ENCODE peak calls at places on chromosomes 3 and 15, in seven cellular contexts. J, W, A, X, Y, Q and C are unnamed samples.

GRCh38 chr15:89457086-89457485 is 39.3 kb downstream of the RHCG start:
- DNase-seq in A (peak), J (peak), X (no peak), W (no peak), Q (no peak), Y (peak), C (no peak)

GRCh38 chr15:70345251-70346019 is 247.7 kb upstream of the TLE3 start:
- DNase-seq in A (no peak), X (no peak), Y (no peak), J (no peak), Q (no peak), W (no peak), C (no peak)

GRCh38 chr3:104044002-104044401 is 1322.7 kb upstream of the ALCAM start:
- DNase-seq in A (no peak), W (no peak), J (peak), X (no peak), Q (no peak), Y (no peak), C (no peak)

GRCh38 chr3:179882322-179882721 is 154.4 kb downstream of the PEX5L start:
- DNase-seq in Y (no peak), A (no peak), J (no peak), Q (no peak), W (no peak), X (no peak), C (no peak)

GRCh38 chr15:50059883-50060282 is 59.1 kb downstream of the ATP8B4 start:
- DNase-seq in J (no peak), W (no peak), Q (no peak), A (no peak), Y (no peak), X (no peak), C (no peak)

GRCh38 chr15:63483521-63484371 is 20.6 kb upstream of the USP3 start:
- DNase-seq in Q (no peak), X (no peak), Y (peak), W (no peak), A (no peak), J (no peak), C (no peak)

GRCh38 chr3:9955611-9956352 is 3.6 kb upstream of the PRRT3 start:
- DNase-seq in X (no peak), Y (no peak), J (no peak), A (no peak), W (no peak), Q (no peak), C (no peak)

GRCh38 chr15:72173864-72174550 is 23.6 kb downstream of the GRAMD2A start:
- DNase-seq in A (no peak), W (no peak), Y (no peak), X (no peak), Q (no peak), J (no peak), C (no peak)

GRCh38 chr15:74200394-74200793 is 2.2 kb downstream of the STRA6 start:
- DNase-seq in Q (peak), X (peak), W (no peak), J (peak), Y (peak), A (peak), C (peak)

GRCh38 chr3:143163562-143163961 is 44.0 kb downstream of the CHST2 start:
- DNase-seq in X (no peak), A (no peak), Q (no peak), Y (no peak), J (no peak), W (no peak), C (no peak)

GRCh38 chr3:69113536-69113935 is 8.9 kb downstream of the LMOD3 start:
- DNase-seq in W (no peak), Q (no peak), J (no peak), Y (no peak), A (no peak), X (no peak), C (no peak)

GRCh38 chr3:143098032-143098764 is 21.4 kb upstream of the CHST2 start:
- DNase-seq in X (no peak), J (peak), Q (no peak), Y (no peak), W (no peak), A (no peak), C (no peak)

GRCh38 chr3:146780251-146780650 is 175.1 kb upstream of the PLSCR5 start:
- DNase-seq in X (no peak), W (no peak), Q (no peak), J (peak), A (no peak), Y (no peak), C (no peak)

GRCh38 chr3:143187132-143187531 is 67.6 kb downstream of the CHST2 start:
- DNase-seq in J (no peak), X (no peak), Q (no peak), A (no peak), Y (no peak), W (no peak), C (no peak)

GRCh38 chr3:125278155-125278554 is 65.6 kb upstream of the SLC12A8 start:
- DNase-seq in J (no peak), Q (no peak), A (no peak), Y (no peak), W (no peak), X (no peak), C (no peak)

GRCh38 chr3:35733276-35733675 is 94.0 kb downstream of the ARPP21 start:
- DNase-seq in A (no peak), Y (no peak), X (no peak), Q (no peak), W (no peak), J (no peak), C (no peak)

GRCh38 chr3:128324911-128325592 is 141.6 kb downstream of the DNAJB8 start:
- DNase-seq in Y (no peak), X (no peak), J (no peak), A (no peak), Q (no peak), W (no peak), C (no peak)

GRCh38 chr3:133467780-133468179 is 67.9 kb downstream of the BFSP2 start:
- DNase-seq in J (no peak), Q (no peak), X (no peak), Y (no peak), A (no peak), W (no peak), C (no peak)

GRCh38 chr15:79431636-79432344 is at the start of gene MINAR1:
- DNase-seq in A (peak), J (peak), W (peak), Q (no peak), X (no peak), Y (peak), C (no peak)

GRCh38 chr15:27878841-27879240 is 220.3 kb downstream of the OCA2 start:
- DNase-seq in Y (no peak), J (no peak), X (no peak), Q (no peak), A (no peak), W (no peak), C (no peak)

GRCh38 chr3:197356741-197357140 is 58.3 kb upstream of the DLG1 start:
- DNase-seq in W (no peak), A (no peak), Y (no peak), X (no peak), Q (no peak), J (no peak), C (no peak)

GRCh38 chr3:56294316-56294715 is 174.0 kb downstream of the ERC2 start:
- DNase-seq in W (no peak), Y (peak), A (no peak), Q (no peak), J (no peak), X (no peak), C (no peak)

GRCh38 chr3:155605571-155605970 is 139.3 kb downstream of the PLCH1 start:
- DNase-seq in J (peak), Q (no peak), W (no peak), A (peak), X (no peak), Y (no peak), C (no peak)

GRCh38 chr15:33910741-33911140 is 57.6 kb upstream of the CHRM5 start:
- DNase-seq in J (peak), A (no peak), X (no peak), W (no peak), Q (no peak), Y (peak), C (peak)

GRCh38 chr3:2061360-2061759 is 37.3 kb upstream of the CNTN4 start:
- DNase-seq in W (no peak), Q (no peak), Y (no peak), X (no peak), J (no peak), A (no peak), C (no peak)

GRCh38 chr3:125684199-125684598 is 88.9 kb upstream of the OSBPL11 start:
- DNase-seq in J (peak), W (no peak), X (peak), Q (no peak), A (peak), Y (peak), C (no peak)

GRCh38 chr3:122506450-122506849 is 8.3 kb downstream of the KPNA1 start:
- DNase-seq in Q (no peak), X (no peak), J (no peak), Y (no peak), W (no peak), A (no peak), C (no peak)

GRCh38 chr3:141243295-141243707 is 11.7 kb downstream of the PXYLP1 start:
- DNase-seq in A (no peak), Y (peak), J (no peak), W (no peak), Q (no peak), X (no peak), C (no peak)

GRCh38 chr3:61601831-61602230 is 40.5 kb downstream of the PTPRG start:
- DNase-seq in Y (peak), X (peak), Q (no peak), W (no peak), A (no peak), J (no peak), C (no peak)

GRCh38 chr15:31375772-31376171 is 49.1 kb downstream of the KLF13 start:
- DNase-seq in Q (no peak), Y (no peak), W (peak), A (no peak), J (no peak), X (no peak), C (no peak)

GRCh38 chr15:90190606-90191343 is 10.4 kb upstream of the SEMA4B start:
- DNase-seq in J (no peak), Q (peak), Y (no peak), X (no peak), A (peak), W (peak), C (no peak)

GRCh38 chr15:42385206-42385979 is 26.1 kb downstream of the CAPN3 start:
- DNase-seq in Y (peak), W (peak), X (no peak), J (peak), Q (peak), A (peak), C (peak)

GRCh38 chr15:48333553-48333952 is 2.3 kb downstream of the DUT start:
- DNase-seq in A (no peak), X (no peak), J (no peak), Y (no peak), Q (no peak), W (no peak), C (no peak)

GRCh38 chr3:184315871-184316661 is 1.7 kb downstream of the EIF4G1 start:
- DNase-seq in Y (peak), J (peak), A (peak), W (peak), Q (no peak), X (no peak), C (no peak)

GRCh38 chr3:28326458-28326926 is 22.0 kb upstream of the ZCWPW2 start:
- DNase-seq in Y (no peak), J (no peak), A (no peak), X (no peak), W (no peak), Q (peak), C (no peak)

GRCh38 chr15:75840659-75841058 is 2.6 kb upstream of the UBE2Q2 start:
- DNase-seq in Y (peak), Q (no peak), A (peak), J (peak), W (no peak), X (peak), C (peak)

GRCh38 chr3:166902374-166902773 is 477.7 kb downstream of the ZBBX start:
- DNase-seq in Q (no peak), X (no peak), W (no peak), Y (peak), J (peak), A (no peak), C (no peak)

DNA sequence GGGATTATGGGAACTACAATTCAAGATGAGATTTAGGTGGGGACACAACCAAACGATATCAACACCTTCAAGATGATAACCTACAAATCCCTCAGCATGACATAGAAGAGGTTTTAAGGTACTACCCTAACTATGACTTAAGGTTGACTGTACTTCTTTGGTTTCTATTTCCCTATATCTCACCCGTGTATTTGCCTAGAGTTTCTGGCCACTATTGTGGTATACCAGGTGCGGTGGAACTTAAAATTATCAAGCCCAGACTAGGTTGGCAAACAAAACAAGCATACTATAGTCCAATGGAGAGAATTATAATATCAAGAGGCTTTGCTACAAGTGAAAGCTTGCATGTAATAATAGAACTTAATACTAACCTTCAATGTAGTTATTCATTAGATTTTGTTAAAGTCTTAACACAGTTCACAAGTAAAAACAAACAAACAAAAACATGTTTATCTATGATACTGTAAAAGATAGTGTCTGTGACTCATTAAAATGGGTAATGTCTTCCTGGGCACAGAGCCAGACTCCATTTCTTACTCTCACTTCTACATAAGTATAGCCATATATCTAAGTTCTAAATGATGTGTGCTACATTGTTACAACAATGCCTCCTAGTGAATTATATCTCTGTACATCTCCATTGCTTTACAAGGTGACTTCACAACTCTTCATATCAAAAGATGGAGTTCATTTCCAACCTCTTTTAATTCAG is 479.1 kb downstream of the ZBBX start:
- DNase-seq in W (no peak), X (no peak), Q (no peak), J (peak), Y (no peak), A (no peak), C (no peak)
- TF ChIP-seq CTCF in W (no peak), X (no peak), Q (no peak), J (no peak), Y (no peak), A (no peak), C (no peak)

GRCh38 chr3:194689493-194689901 is 3.8 kb downstream of the FAM43A start:
- DNase-seq in A (no peak), Q (no peak), X (peak), Y (peak), W (no peak), J (peak), C (peak)
- H3K4me3 ChIP-seq in A (no peak), Q (no peak), X (no peak), Y (peak), W (no peak), J (peak), C (peak)

DNA sequence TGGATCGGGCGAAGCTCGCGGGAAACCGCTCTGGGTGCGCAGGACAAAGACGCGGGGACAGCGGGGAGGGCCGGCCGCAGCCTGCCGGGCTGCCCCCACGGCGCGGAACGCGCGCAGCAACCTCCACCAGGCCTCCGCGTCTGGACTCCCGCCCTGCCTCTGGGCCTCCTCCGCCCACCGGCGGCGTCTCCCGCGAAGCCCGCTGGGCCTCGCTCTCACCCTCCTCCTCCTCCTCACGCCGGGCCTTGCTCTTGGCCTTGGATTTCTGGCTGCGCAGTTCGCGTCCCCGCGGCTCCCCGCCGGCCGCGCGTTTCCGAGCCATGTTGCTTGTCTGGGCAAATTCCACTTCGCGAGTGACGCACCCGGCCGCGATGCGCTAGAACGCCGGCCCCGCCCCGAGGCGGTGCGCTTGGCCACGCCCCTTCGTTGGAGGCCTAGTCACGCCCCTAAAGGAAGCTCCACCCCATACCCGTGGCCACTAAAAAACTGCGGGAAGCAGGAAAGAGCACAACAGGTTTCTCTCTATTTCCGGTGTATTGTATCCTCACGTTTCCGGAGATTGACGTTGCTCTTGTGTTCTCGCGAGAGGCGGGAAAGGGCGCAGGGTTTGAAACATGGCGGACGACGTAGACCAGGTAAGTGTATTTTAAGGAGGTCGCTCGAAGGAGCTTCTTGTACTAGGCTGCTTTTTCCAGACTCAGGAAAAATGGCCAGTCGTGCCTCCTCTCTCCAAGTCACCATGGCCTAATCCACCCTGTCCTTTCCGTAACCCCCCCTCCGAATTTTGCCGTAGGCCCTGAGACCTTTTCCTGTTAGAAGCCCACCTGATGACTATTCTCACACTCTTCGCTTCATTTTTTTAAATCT is at the start of the genes LSM3 and XPC:
- DNase-seq in A (peak), Q (peak), J (peak), W (peak), Y (peak), X (peak), C (peak)
- TF ChIP-seq CTCF in A (no peak), Q (no peak), J (no peak), W (no peak), Y (no peak), X (peak), C (no peak)

GRCh38 chr3:53503185-53503584 is 8.8 kb downstream of the CACNA1D start:
- DNase-seq in W (no peak), Y (no peak), A (no peak), X (no peak), Q (no peak), J (no peak), C (no peak)

GRCh38 chr3:53509494-53509893 is 15.1 kb downstream of the CACNA1D start:
- DNase-seq in W (no peak), A (no peak), J (no peak), X (no peak), Y (no peak), Q (no peak), C (no peak)

GRCh38 chr3:53506763-53507145 is 12.3 kb downstream of the CACNA1D start:
- DNase-seq in Q (no peak), A (no peak), Y (no peak), W (no peak), J (no peak), X (no peak), C (no peak)

GRCh38 chr3:53502737-53503136 is 8.3 kb downstream of the CACNA1D start:
- DNase-seq in Y (no peak), W (no peak), J (no peak), Q (no peak), A (no peak), X (no peak), C (no peak)

DNA sequence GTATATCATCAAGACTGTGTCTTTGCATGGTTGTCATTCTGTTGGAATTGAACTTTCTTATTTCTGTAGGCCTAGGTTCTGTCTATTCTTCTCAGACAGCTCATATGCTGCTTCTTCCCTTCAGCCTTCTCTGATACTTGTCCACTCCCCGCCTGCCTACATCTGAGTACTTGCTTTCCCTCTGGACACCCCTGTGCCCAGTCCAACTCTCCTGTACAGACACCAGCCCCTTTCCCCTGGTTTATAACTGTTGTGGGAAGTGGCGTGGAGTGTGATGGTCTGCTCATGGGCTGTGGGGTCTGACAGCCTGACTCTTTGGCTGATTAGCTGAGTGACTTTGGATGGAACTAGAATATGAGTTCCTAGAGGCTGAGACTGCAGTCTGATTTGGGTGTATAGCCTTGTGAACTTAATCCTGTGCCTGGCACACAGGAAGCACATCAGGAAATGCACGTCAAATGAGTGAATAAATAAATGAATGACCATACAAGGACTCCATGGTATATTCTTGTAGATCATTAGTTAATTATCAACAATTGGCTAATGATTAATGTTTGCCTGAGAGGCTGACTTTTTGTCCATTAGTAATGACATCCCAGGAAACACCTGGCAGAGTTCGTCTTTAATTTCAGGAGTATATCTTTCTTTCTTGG is 11.8 kb downstream of the CACNA1D start:
- DNase-seq in J (no peak), Q (no peak), X (no peak), Y (no peak), W (no peak), A (peak), C (no peak)
- H3K4me3 ChIP-seq in J (no peak), Q (no peak), X (no peak), Y (no peak), W (no peak), A (no peak), C (no peak)

GRCh38 chr3:46271209-46271608 is 28.9 kb downstream of the CCR3 start:
- DNase-seq in J (peak), A (no peak), Q (no peak), X (no peak), W (no peak), Y (no peak), C (no peak)
- TF ChIP-seq CTCF in J (no peak), A (no peak), Q (no peak), X (no peak), W (no peak), Y (no peak), C (no peak)

DNA sequence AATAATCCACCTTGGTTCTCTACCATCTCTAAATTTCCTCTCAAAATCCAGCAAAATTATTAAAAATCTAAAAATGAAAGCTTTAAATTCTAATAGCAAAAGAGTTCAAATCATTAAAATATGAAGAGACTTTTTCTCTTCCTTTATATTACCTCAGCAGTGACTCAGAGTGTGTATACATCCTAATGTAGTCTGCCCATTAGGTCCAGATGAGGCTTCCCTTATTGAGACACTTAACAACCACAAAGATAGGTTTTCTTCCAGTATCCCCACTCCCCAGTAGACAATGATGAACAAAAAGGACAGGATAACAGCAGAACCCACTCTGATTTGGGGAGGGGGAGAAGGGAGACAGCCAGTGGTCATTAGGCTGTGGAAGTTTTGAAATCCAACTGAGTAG is 61.5 kb upstream of the DCBLD2 start:
- DNase-seq in J (peak), W (no peak), X (no peak), Q (no peak), Y (no peak), A (no peak), C (no peak)
- H3K4me3 ChIP-seq in J (peak), W (no peak), X (no peak), Q (no peak), Y (no peak), A (no peak), C (no peak)